ENCODE peak calls at places on chromosomes 6 and 20, in eight cellular contexts. One of them, this sample, is unnamed.

GRCh38 chr6:37587776-37588744 is 88.4 kb upstream of the CCDC167 start:
- DNase-seq in IMR-90: no peak
- DNase-seq in GM03348: no peak
- DNase-seq in activated CD4-positive, alpha-beta T cell treated with anti-CD3 and anti-CD28 coated beads for 48 hours: no peak
- DNase-seq in mucosa of gallbladder: no peak
- DNase-seq in cardiac septum: no peak
- DNase-seq in D341Med: no peak
- DNase-seq in activated CD8-positive, alpha-beta memory T cell treated with anti-CD3 and anti-CD28 coated beads for 1 hour: no peak
- DNase-seq in this sample: no peak

GRCh38 chr6:33577106-33577535 is 3.0 kb downstream of the BAK1 start:
- DNase-seq in IMR-90: no peak
- DNase-seq in GM03348: no peak
- DNase-seq in activated CD4-positive, alpha-beta T cell treated with anti-CD3 and anti-CD28 coated beads for 48 hours: peak
- DNase-seq in mucosa of gallbladder: peak
- DNase-seq in cardiac septum: no peak
- DNase-seq in D341Med: no peak
- DNase-seq in activated CD8-positive, alpha-beta memory T cell treated with anti-CD3 and anti-CD28 coated beads for 1 hour: no peak
- DNase-seq in this sample: no peak

GRCh38 chr6:24489881-24490280 is 503 bp upstream of the GPLD1 start:
- DNase-seq in IMR-90: peak
- DNase-seq in GM03348: peak
- DNase-seq in activated CD4-positive, alpha-beta T cell treated with anti-CD3 and anti-CD28 coated beads for 48 hours: no peak
- DNase-seq in mucosa of gallbladder: no peak
- DNase-seq in cardiac septum: no peak
- DNase-seq in D341Med: no peak
- DNase-seq in activated CD8-positive, alpha-beta memory T cell treated with anti-CD3 and anti-CD28 coated beads for 1 hour: no peak
- DNase-seq in this sample: peak

GRCh38 chr6:135423649-135424128 is 73.9 kb downstream of the AHI1 start:
- DNase-seq in IMR-90: peak
- DNase-seq in GM03348: peak
- DNase-seq in activated CD4-positive, alpha-beta T cell treated with anti-CD3 and anti-CD28 coated beads for 48 hours: no peak
- DNase-seq in mucosa of gallbladder: no peak
- DNase-seq in cardiac septum: no peak
- DNase-seq in D341Med: peak
- DNase-seq in activated CD8-positive, alpha-beta memory T cell treated with anti-CD3 and anti-CD28 coated beads for 1 hour: no peak
- DNase-seq in this sample: peak

GRCh38 chr20:47998736-47999135 is 213.5 kb upstream of the SULF2 start:
- DNase-seq in IMR-90: no peak
- DNase-seq in GM03348: no peak
- DNase-seq in activated CD4-positive, alpha-beta T cell treated with anti-CD3 and anti-CD28 coated beads for 48 hours: no peak
- DNase-seq in mucosa of gallbladder: no peak
- DNase-seq in cardiac septum: no peak
- DNase-seq in D341Med: no peak
- DNase-seq in activated CD8-positive, alpha-beta memory T cell treated with anti-CD3 and anti-CD28 coated beads for 1 hour: no peak
- DNase-seq in this sample: no peak

GRCh38 chr6:108365488-108365887 is 70.6 kb downstream of the AFG1L start:
- DNase-seq in IMR-90: no peak
- DNase-seq in GM03348: no peak
- DNase-seq in activated CD4-positive, alpha-beta T cell treated with anti-CD3 and anti-CD28 coated beads for 48 hours: no peak
- DNase-seq in mucosa of gallbladder: no peak
- DNase-seq in cardiac septum: no peak
- DNase-seq in D341Med: no peak
- DNase-seq in activated CD8-positive, alpha-beta memory T cell treated with anti-CD3 and anti-CD28 coated beads for 1 hour: no peak
- DNase-seq in this sample: peak

GRCh38 chr6:65708162-65708561 is 1.1 kb upstream of the EYS start:
- DNase-seq in IMR-90: no peak
- DNase-seq in GM03348: no peak
- DNase-seq in activated CD4-positive, alpha-beta T cell treated with anti-CD3 and anti-CD28 coated beads for 48 hours: no peak
- DNase-seq in mucosa of gallbladder: no peak
- DNase-seq in cardiac septum: no peak
- DNase-seq in D341Med: no peak
- DNase-seq in activated CD8-positive, alpha-beta memory T cell treated with anti-CD3 and anti-CD28 coated beads for 1 hour: no peak
- DNase-seq in this sample: no peak

GRCh38 chr6:79138146-79138545 is 60.1 kb upstream of the PHIP start:
- DNase-seq in IMR-90: no peak
- DNase-seq in GM03348: no peak
- DNase-seq in activated CD4-positive, alpha-beta T cell treated with anti-CD3 and anti-CD28 coated beads for 48 hours: no peak
- DNase-seq in mucosa of gallbladder: no peak
- DNase-seq in cardiac septum: no peak
- DNase-seq in D341Med: no peak
- DNase-seq in activated CD8-positive, alpha-beta memory T cell treated with anti-CD3 and anti-CD28 coated beads for 1 hour: no peak
- DNase-seq in this sample: peak

GRCh38 chr20:5177071-5177470 is 50.3 kb downstream of the CDS2 start:
- DNase-seq in IMR-90: no peak
- DNase-seq in GM03348: no peak
- DNase-seq in activated CD4-positive, alpha-beta T cell treated with anti-CD3 and anti-CD28 coated beads for 48 hours: no peak
- DNase-seq in mucosa of gallbladder: no peak
- DNase-seq in cardiac septum: no peak
- DNase-seq in D341Med: no peak
- DNase-seq in activated CD8-positive, alpha-beta memory T cell treated with anti-CD3 and anti-CD28 coated beads for 1 hour: no peak
- DNase-seq in this sample: no peak

GRCh38 chr6:84150680-84151079 is 76.8 kb downstream of the CEP162 start:
- DNase-seq in IMR-90: peak
- DNase-seq in GM03348: peak
- DNase-seq in activated CD4-positive, alpha-beta T cell treated with anti-CD3 and anti-CD28 coated beads for 48 hours: peak
- DNase-seq in mucosa of gallbladder: no peak
- DNase-seq in cardiac septum: no peak
- DNase-seq in D341Med: no peak
- DNase-seq in activated CD8-positive, alpha-beta memory T cell treated with anti-CD3 and anti-CD28 coated beads for 1 hour: no peak
- DNase-seq in this sample: peak

GRCh38 chr6:163383912-163384311 is 30.6 kb upstream of the QKI start:
- DNase-seq in IMR-90: peak
- DNase-seq in GM03348: no peak
- DNase-seq in activated CD4-positive, alpha-beta T cell treated with anti-CD3 and anti-CD28 coated beads for 48 hours: no peak
- DNase-seq in mucosa of gallbladder: no peak
- DNase-seq in cardiac septum: no peak
- DNase-seq in D341Med: no peak
- DNase-seq in activated CD8-positive, alpha-beta memory T cell treated with anti-CD3 and anti-CD28 coated beads for 1 hour: no peak
- DNase-seq in this sample: peak

GRCh38 chr20:18973499-18974173 is 160.1 kb downstream of the SCP2D1 start:
- DNase-seq in IMR-90: no peak
- DNase-seq in GM03348: no peak
- DNase-seq in activated CD4-positive, alpha-beta T cell treated with anti-CD3 and anti-CD28 coated beads for 48 hours: no peak
- DNase-seq in mucosa of gallbladder: no peak
- DNase-seq in cardiac septum: no peak
- DNase-seq in D341Med: no peak
- DNase-seq in activated CD8-positive, alpha-beta memory T cell treated with anti-CD3 and anti-CD28 coated beads for 1 hour: no peak
- DNase-seq in this sample: no peak

GRCh38 chr6:22432060-22432459 is 135.2 kb upstream of the PRL start:
- DNase-seq in IMR-90: no peak
- DNase-seq in GM03348: no peak
- DNase-seq in activated CD4-positive, alpha-beta T cell treated with anti-CD3 and anti-CD28 coated beads for 48 hours: no peak
- DNase-seq in mucosa of gallbladder: no peak
- DNase-seq in cardiac septum: no peak
- DNase-seq in D341Med: no peak
- DNase-seq in activated CD8-positive, alpha-beta memory T cell treated with anti-CD3 and anti-CD28 coated beads for 1 hour: no peak
- DNase-seq in this sample: no peak

GRCh38 chr20:45938727-45939438 is 4.4 kb downstream of the PCIF1 start:
- DNase-seq in IMR-90: no peak
- DNase-seq in GM03348: no peak
- DNase-seq in activated CD4-positive, alpha-beta T cell treated with anti-CD3 and anti-CD28 coated beads for 48 hours: no peak
- DNase-seq in mucosa of gallbladder: no peak
- DNase-seq in cardiac septum: no peak
- DNase-seq in D341Med: no peak
- DNase-seq in activated CD8-positive, alpha-beta memory T cell treated with anti-CD3 and anti-CD28 coated beads for 1 hour: no peak
- DNase-seq in this sample: no peak

GRCh38 chr20:1895674-1896496 is 678 bp downstream of the SIRPA start:
- DNase-seq in IMR-90: no peak
- DNase-seq in GM03348: peak
- DNase-seq in activated CD4-positive, alpha-beta T cell treated with anti-CD3 and anti-CD28 coated beads for 48 hours: no peak
- DNase-seq in mucosa of gallbladder: peak
- DNase-seq in cardiac septum: no peak
- DNase-seq in D341Med: no peak
- DNase-seq in activated CD8-positive, alpha-beta memory T cell treated with anti-CD3 and anti-CD28 coated beads for 1 hour: no peak
- DNase-seq in this sample: peak

GRCh38 chr6:44269921-44270525 is at the start of gene TMEM151B:
- DNase-seq in IMR-90: no peak
- DNase-seq in GM03348: no peak
- DNase-seq in activated CD4-positive, alpha-beta T cell treated with anti-CD3 and anti-CD28 coated beads for 48 hours: no peak
- DNase-seq in mucosa of gallbladder: no peak
- DNase-seq in cardiac septum: no peak
- DNase-seq in D341Med: no peak
- DNase-seq in activated CD8-positive, alpha-beta memory T cell treated with anti-CD3 and anti-CD28 coated beads for 1 hour: no peak
- DNase-seq in this sample: no peak

GRCh38 chr6:4180653-4181255 is 45.4 kb upstream of the ECI2 start:
- DNase-seq in IMR-90: peak
- DNase-seq in GM03348: peak
- DNase-seq in activated CD4-positive, alpha-beta T cell treated with anti-CD3 and anti-CD28 coated beads for 48 hours: no peak
- DNase-seq in mucosa of gallbladder: no peak
- DNase-seq in cardiac septum: no peak
- DNase-seq in D341Med: no peak
- DNase-seq in activated CD8-positive, alpha-beta memory T cell treated with anti-CD3 and anti-CD28 coated beads for 1 hour: no peak
- DNase-seq in this sample: no peak

GRCh38 chr20:51136326-51136725 is 113.4 kb upstream of the KCNG1 start:
- DNase-seq in IMR-90: no peak
- DNase-seq in GM03348: no peak
- DNase-seq in activated CD4-positive, alpha-beta T cell treated with anti-CD3 and anti-CD28 coated beads for 48 hours: no peak
- DNase-seq in mucosa of gallbladder: no peak
- DNase-seq in cardiac septum: peak
- DNase-seq in D341Med: no peak
- DNase-seq in activated CD8-positive, alpha-beta memory T cell treated with anti-CD3 and anti-CD28 coated beads for 1 hour: no peak
- DNase-seq in this sample: no peak

GRCh38 chr6:41936073-41936837 is 5.4 kb downstream of the CCND3 start:
- DNase-seq in IMR-90: peak
- DNase-seq in GM03348: peak
- DNase-seq in activated CD4-positive, alpha-beta T cell treated with anti-CD3 and anti-CD28 coated beads for 48 hours: peak
- DNase-seq in mucosa of gallbladder: peak
- DNase-seq in cardiac septum: peak
- DNase-seq in D341Med: peak
- DNase-seq in activated CD8-positive, alpha-beta memory T cell treated with anti-CD3 and anti-CD28 coated beads for 1 hour: peak
- DNase-seq in this sample: peak

GRCh38 chr6:34529665-34530327 is 26.3 kb downstream of the SPDEF start:
- DNase-seq in IMR-90: no peak
- DNase-seq in GM03348: no peak
- DNase-seq in activated CD4-positive, alpha-beta T cell treated with anti-CD3 and anti-CD28 coated beads for 48 hours: no peak
- DNase-seq in mucosa of gallbladder: peak
- DNase-seq in cardiac septum: no peak
- DNase-seq in D341Med: no peak
- DNase-seq in activated CD8-positive, alpha-beta memory T cell treated with anti-CD3 and anti-CD28 coated beads for 1 hour: no peak
- DNase-seq in this sample: no peak

This sample was measured in adipocyte.